ENCODE peak calls at places on chromosomes 11 and 22, in eight cellular contexts. R is vagina, Y is heart left ventricle, J is tibial artery, U is fibroblast of pulmonary artery, W is lower lobe of right lung, X is mucosa of descending colon, M is colonic mucosa. A is an unnamed sample.

GRCh38 chr22:50731811-50732624 is 6.0 kb upstream of the ACR start:
- DNase-seq in Y (peak), W (peak), M (peak), R (no peak), J (peak), U (peak), X (peak), A (peak)

GRCh38 chr11:68145120-68145866 is 24.1 kb upstream of the CHKA start:
- DNase-seq in X (no peak), Y (no peak), U (no peak), M (no peak), J (no peak), R (no peak), W (no peak), A (no peak)

GRCh38 chr22:37248251-37248650 is 4.2 kb upstream of the RAC2 start:
- DNase-seq in U (no peak), M (no peak), J (no peak), Y (no peak), R (no peak), X (peak), W (no peak), A (no peak)

GRCh38 chr22:24975813-24976341 is 23.4 kb downstream of the KIAA1671 start:
- DNase-seq in Y (no peak), M (no peak), X (no peak), R (no peak), J (peak), W (no peak), U (peak), A (peak)

GRCh38 chr22:24270556-24271405 is at the start of gene SPECC1L:
- DNase-seq in J (peak), M (peak), X (peak), W (peak), Y (peak), U (peak), R (peak), A (peak)

GRCh38 chr11:40130427-40130826 is 1329.0 kb downstream of the LRRC4C start:
- DNase-seq in U (no peak), Y (no peak), R (no peak), M (no peak), J (no peak), X (no peak), W (no peak), A (no peak)

GRCh38 chr11:93407777-93408401 is 77.3 kb downstream of the DEUP1 start:
- DNase-seq in R (no peak), W (no peak), M (no peak), U (peak), J (no peak), Y (no peak), X (no peak), A (no peak)

GRCh38 chr11:76684470-76684869 is 13.9 kb upstream of the LRRC32 start:
- DNase-seq in W (no peak), X (no peak), Y (no peak), U (no peak), R (no peak), M (no peak), J (no peak), A (peak)

GRCh38 chr11:72676874-72677341 is 2.7 kb upstream of the PDE2A start:
- DNase-seq in R (no peak), Y (peak), M (peak), U (peak), X (peak), J (no peak), W (peak), A (peak)

GRCh38 chr11:45266693-45267451 is 19.3 kb downstream of the SYT13 start:
- DNase-seq in J (no peak), Y (no peak), X (peak), R (no peak), W (no peak), M (peak), U (no peak), A (no peak)

GRCh38 chr11:11998091-11998781 is 10.2 kb downstream of the DKK3 start:
- DNase-seq in X (no peak), J (no peak), Y (no peak), R (no peak), U (peak), M (no peak), W (no peak), A (no peak)

GRCh38 chr11:126114486-126115252 is 52.0 kb upstream of the CDON start:
- DNase-seq in U (no peak), X (no peak), R (no peak), W (no peak), M (no peak), Y (no peak), J (no peak), A (no peak)

GRCh38 chr11:19519912-19520641 is 192.6 kb upstream of the NAV2 start:
- DNase-seq in Y (no peak), W (no peak), X (no peak), R (no peak), U (no peak), J (no peak), M (no peak), A (no peak)

GRCh38 chr11:8329961-8330361 is 66.3 kb upstream of the LMO1 start:
- DNase-seq in J (no peak), Y (no peak), R (no peak), W (no peak), U (no peak), X (no peak), M (no peak), A (no peak)

GRCh38 chr22:17724678-17725464 is 49.4 kb downstream of the BID start:
- DNase-seq in X (no peak), R (no peak), W (no peak), U (no peak), J (no peak), M (no peak), Y (no peak), A (no peak)

GRCh38 chr22:38870791-38871359 is 1.1 kb downstream of the CBX6 start:
- DNase-seq in Y (no peak), R (peak), M (no peak), J (peak), U (no peak), W (no peak), X (no peak), A (no peak)

GRCh38 chr11:10096987-10097386 is 197.0 kb downstream of the SBF2 start:
- DNase-seq in M (no peak), Y (no peak), R (no peak), X (no peak), W (no peak), J (no peak), U (no peak), A (no peak)

GRCh38 chr22:40728731-40729189 is 49.5 kb downstream of the MCHR1 start:
- DNase-seq in X (peak), M (no peak), J (no peak), U (peak), Y (no peak), R (no peak), W (peak), A (no peak)

GRCh38 chr11:3877252-3878035 is 22.0 kb downstream of the STIM1 start:
- DNase-seq in M (no peak), R (no peak), J (no peak), W (no peak), Y (no peak), X (no peak), U (no peak), A (no peak)

GRCh38 chr22:40107756-40108437 is 69.8 kb upstream of the TNRC6B start:
- DNase-seq in U (peak), J (no peak), W (no peak), Y (peak), M (no peak), X (no peak), R (no peak), A (no peak)

DNA sequence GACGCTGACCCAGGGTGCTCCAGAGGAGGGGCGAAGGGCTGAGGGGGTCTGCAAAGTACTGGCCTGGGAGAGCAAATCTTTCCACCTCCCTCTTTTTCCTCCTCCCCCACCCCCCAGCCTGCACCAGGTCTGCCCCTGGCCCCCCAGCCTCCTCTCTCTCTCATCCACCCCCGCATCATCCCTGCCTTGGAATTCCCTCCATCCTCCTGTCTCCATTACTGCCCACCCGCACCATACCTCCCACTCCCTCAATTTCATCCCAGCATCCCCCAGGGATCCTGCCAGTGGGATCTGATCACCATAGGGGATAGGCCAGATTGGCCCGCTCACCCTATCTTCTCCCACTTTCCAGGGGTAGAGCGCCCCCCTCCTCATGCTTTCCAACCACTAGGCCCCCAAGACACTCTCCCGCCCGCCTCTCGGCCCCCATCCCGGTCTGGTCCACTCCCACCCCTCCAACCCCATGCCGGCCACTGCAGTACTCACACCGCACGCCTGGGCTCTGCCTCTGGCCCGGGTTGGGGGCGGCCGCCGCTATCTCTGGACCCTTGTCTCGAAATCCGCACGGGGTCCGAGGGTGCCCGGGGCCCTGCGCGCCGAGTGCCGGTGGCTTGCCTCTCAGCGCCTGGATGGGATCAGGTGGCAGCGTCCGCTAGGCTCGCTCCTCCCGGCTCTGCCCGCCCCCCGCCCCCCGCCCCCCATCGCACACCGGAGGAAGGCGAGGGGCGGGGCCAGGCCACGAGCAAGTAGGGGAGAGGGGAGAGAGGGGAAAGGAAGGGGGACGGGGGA is at the start of gene GAL3ST3:
- DNase-seq in W (no peak), X (no peak), M (no peak), Y (no peak), J (no peak), R (no peak), U (no peak), A (no peak)
- H3K4me3 ChIP-seq in W (no peak), X (no peak), M (no peak), Y (peak), J (no peak), R (peak), U (no peak), A (no peak)

GRCh38 chr11:102118937-102119336 is 8.7 kb downstream of the YAP1 start:
- DNase-seq in J (no peak), R (no peak), X (no peak), Y (no peak), M (no peak), U (no peak), W (no peak), A (no peak)

GRCh38 chr11:102121329-102121728 is 11.1 kb downstream of the YAP1 start:
- DNase-seq in X (no peak), Y (no peak), M (no peak), W (no peak), U (peak), R (no peak), J (no peak), A (no peak)

GRCh38 chr11:102120437-102120935 is 10.2 kb downstream of the YAP1 start:
- DNase-seq in Y (no peak), W (no peak), R (no peak), U (peak), J (no peak), M (no peak), X (no peak), A (no peak)

GRCh38 chr11:102117472-102118113 is 7.3 kb downstream of the YAP1 start:
- DNase-seq in U (peak), Y (no peak), W (no peak), M (no peak), J (no peak), R (no peak), X (no peak), A (no peak)

GRCh38 chr11:102120006-102120405 is 9.8 kb downstream of the YAP1 start:
- DNase-seq in W (no peak), X (no peak), M (no peak), R (no peak), Y (no peak), U (peak), J (no peak), A (no peak)
- H3K4me3 ChIP-seq in W (no peak), X (no peak), M (no peak), R (no peak), Y (no peak), U (no peak), J (no peak), A (no peak)

GRCh38 chr11:61152816-61153592 is 8.2 kb downstream of the VPS37C start:
- DNase-seq in R (no peak), M (no peak), X (no peak), U (peak), W (no peak), J (peak), Y (no peak), A (no peak)
- H3K4me3 ChIP-seq in R (no peak), M (no peak), X (no peak), U (no peak), W (no peak), J (no peak), Y (no peak), A (no peak)

GRCh38 chr11:36377759-36378553 is 81.9 kb downstream of the PRR5L start:
- DNase-seq in M (no peak), J (no peak), R (no peak), X (no peak), U (peak), W (no peak), Y (no peak), A (no peak)
- H3K4me3 ChIP-seq in M (peak), J (peak), R (peak), X (peak), U (peak), W (peak), Y (peak), A (peak)